ENCODE peak calls at places on chromosomes 4 and X, in four cellular contexts. H is SK-N-SH, Y is GM12878, C is HepG2. K is an unnamed sample.

GRCh38 chr4:94532016-94532789 is 80.5 kb downstream of the PDLIM5 start:
- DNase-seq in Y (no peak), H (no peak), C (no peak), K (no peak)

GRCh38 chrX:8005678-8006347 is 78.6 kb upstream of the PNPLA4 start:
- DNase-seq in C (no peak), H (no peak), Y (no peak), K (no peak)

GRCh38 chrX:107496786-107497185 is 47.3 kb downstream of the FRMPD3 start:
- DNase-seq in C (no peak), Y (no peak), H (no peak), K (no peak)

GRCh38 chrX:106286053-106286650 is 118.0 kb downstream of the PWWP3B start:
- DNase-seq in Y (no peak), H (no peak), C (peak), K (no peak)

GRCh38 chrX:115333446-115333845 is 43.9 kb downstream of the LUZP4 start:
- DNase-seq in H (no peak), C (no peak), Y (no peak), K (no peak)

GRCh38 chrX:147838465-147839131 is 73.1 kb upstream of the FMR1 start:
- DNase-seq in Y (no peak), C (peak), H (no peak), K (no peak)

GRCh38 chrX:12896935-12897334 is 9.5 kb upstream of the TLR8 start:
- DNase-seq in Y (no peak), C (no peak), H (no peak), K (no peak)

GRCh38 chr4:56315543-56315942 is 71.7 kb downstream of the AASDH start:
- DNase-seq in Y (no peak), H (no peak), C (no peak), K (no peak)

GRCh38 chr4:41538017-41538733 is at the start of gene LIMCH1:
- DNase-seq in C (no peak), H (no peak), Y (no peak), K (peak)

GRCh38 chr4:183746305-183747229 is 87.5 kb downstream of the TRAPPC11 start:
- DNase-seq in H (no peak), Y (peak), C (no peak), K (no peak)

GRCh38 chrX:77638397-77638796 is 147.6 kb downstream of the ATRX start:
- DNase-seq in Y (no peak), C (no peak), H (no peak), K (no peak)

GRCh38 chr4:8729408-8730149 is 137.0 kb downstream of the CPZ start:
- DNase-seq in Y (no peak), C (no peak), H (peak), K (no peak)

GRCh38 chrX:150872773-150873336 is 25.6 kb downstream of the CD99L2 start:
- DNase-seq in H (no peak), C (no peak), Y (no peak), K (no peak)

GRCh38 chrX:40278340-40279090 is 180.8 kb upstream of the BCOR start:
- DNase-seq in H (no peak), Y (no peak), C (no peak), K (peak)

GRCh38 chr4:155703486-155704227 is 37.0 kb downstream of the GUCY1A1 start:
- DNase-seq in H (no peak), C (no peak), Y (peak), K (no peak)

GRCh38 chrX:40173662-40174593 is 76.2 kb upstream of the BCOR start:
- DNase-seq in Y (no peak), C (peak), H (peak), K (no peak)

GRCh38 chrX:31266172-31267076 is 194.6 kb upstream of the FTHL17 start:
- DNase-seq in H (peak), C (peak), Y (no peak), K (no peak)

GRCh38 chrX:74232859-74233258 is 71.1 kb upstream of the ZCCHC13 start:
- DNase-seq in C (peak), Y (no peak), H (peak), K (peak)

DNA sequence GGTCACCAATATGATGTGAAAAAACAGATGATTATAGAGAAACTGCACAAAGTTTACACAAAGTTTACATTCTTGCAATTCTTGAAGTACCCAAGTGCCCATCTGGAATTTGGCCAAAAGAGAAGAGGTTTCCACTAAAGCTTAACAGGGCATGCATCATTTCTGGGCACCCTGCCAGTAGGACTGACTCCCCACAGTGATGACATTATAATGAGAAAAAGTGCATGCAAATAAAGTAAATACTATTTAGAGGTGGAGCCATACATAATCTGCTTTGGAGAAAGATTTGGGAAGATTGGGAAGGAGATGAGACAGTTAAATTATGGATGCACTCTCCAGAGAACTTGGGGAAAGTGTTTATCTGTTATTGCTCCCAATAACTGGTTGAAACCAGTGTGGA is 93.7 kb upstream of the TRPC3 start:
- DNase-seq in C (peak), Y (no peak), H (peak), K (no peak)
- TF ChIP-seq PBX3 in C (no peak), Y (no peak), H (peak), K (no peak)

GRCh38 chrX:3244955-3245354 is 101.5 kb downstream of the MXRA5 start:
- DNase-seq in Y (no peak), C (no peak), H (no peak), K (no peak)

GRCh38 chrX:3244203-3244743 is 102.2 kb downstream of the MXRA5 start:
- DNase-seq in H (no peak), C (no peak), Y (no peak), K (no peak)
- TF ChIP-seq PBX3 in H (no peak), C (no peak), Y (no peak), K (no peak)

GRCh38 chr4:180665994-180666818 is 1577.0 kb upstream of the TENM3 start:
- DNase-seq in Y (no peak), C (peak), H (peak), K (peak)
- TF ChIP-seq PBX3 in Y (no peak), C (no peak), H (no peak), K (no peak)

DNA sequence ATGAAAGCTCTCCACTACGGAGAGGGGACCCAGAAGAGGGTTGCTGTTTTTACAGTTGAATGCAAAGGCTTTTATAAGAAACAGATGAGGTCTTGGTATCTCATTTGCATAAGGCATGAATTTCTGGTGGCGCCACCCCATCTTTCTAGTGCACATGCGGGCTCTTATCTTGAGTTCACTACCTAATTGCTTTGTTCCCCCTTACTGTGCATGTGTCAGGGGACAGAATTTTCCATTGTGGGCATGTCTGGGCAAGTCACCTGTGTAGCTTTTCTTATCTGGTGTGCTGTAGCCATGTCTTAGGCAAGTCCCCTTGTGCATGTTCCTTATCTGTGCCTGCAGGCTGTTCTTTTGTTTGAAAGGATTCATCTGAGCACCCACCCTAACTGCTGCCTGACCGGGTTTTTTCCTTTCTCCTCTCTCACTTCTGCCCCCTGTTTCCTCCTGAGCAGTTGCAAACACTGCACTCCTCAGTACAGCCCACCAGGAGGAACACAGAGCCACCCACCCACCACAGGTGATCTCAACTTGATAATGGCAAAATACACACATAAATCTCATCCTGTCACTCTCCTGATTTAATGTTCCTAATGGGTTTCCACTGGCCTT is 29.3 kb upstream of the IL9R start:
- DNase-seq in Y (no peak), H (no peak), C (no peak), K (no peak)
- TF ChIP-seq PBX3 in Y (no peak), H (no peak), C (no peak), K (no peak)